ENCODE peak calls at places on chromosomes 4 and X, in eight cellular contexts. S is mammary epithelial cell, G is left lung, A is stomach, D is GM23338, I is astrocyte, J is H9, N is tibial artery. Z is an unnamed sample.
A peak's percentile ranks its signal among the peaks of the same experiment; 100 is the strongest.

GRCh38 chr4:181261279-181261678 is 981.9 kb upstream of the TENM3 start:
- DNase-seq in S (no peak), A (no peak), J (no peak), G (no peak), N (no peak), D (peak; percentile 66), I (peak; percentile 34), Z (no peak)

GRCh38 chr4:185405296-185405999 is 8.8 kb downstream of the ANKRD37 start:
- DNase-seq in J (no peak), A (no peak), G (no peak), S (no peak), I (no peak), N (no peak), D (no peak), Z (no peak)

GRCh38 chr4:77146426-77147399 is 10.3 kb upstream of the CCNG2 start:
- DNase-seq in G (no peak), D (no peak), I (peak; percentile 26), A (no peak), S (peak; percentile 37), N (no peak), J (no peak), Z (no peak)

GRCh38 chr4:44221407-44221806 is 227.2 kb downstream of the KCTD8 start:
- DNase-seq in N (no peak), S (no peak), I (peak; percentile 14), J (no peak), G (no peak), D (no peak), A (no peak), Z (no peak)

GRCh38 chr4:54767376-54767775 is 109.6 kb downstream of the KIT start:
- DNase-seq in S (no peak), D (no peak), N (no peak), G (no peak), I (no peak), J (no peak), A (no peak), Z (no peak)

GRCh38 chr4:165474784-165475705 is 96.2 kb downstream of the CPE start:
- DNase-seq in G (no peak), J (no peak), I (no peak), N (no peak), S (no peak), D (no peak), A (no peak), Z (no peak)

GRCh38 chr4:15031993-15032660 is 29.8 kb downstream of the CPEB2 start:
- DNase-seq in N (no peak), J (no peak), D (no peak), A (no peak), S (peak; percentile 33), G (no peak), I (peak; percentile 51), Z (no peak)

GRCh38 chr4:48653217-48654014 is 126.7 kb downstream of the FRYL start:
- DNase-seq in S (no peak), N (peak; percentile 68), G (no peak), D (peak; percentile 37), A (no peak), J (no peak), I (peak; percentile 84), Z (no peak)

GRCh38 chr4:122602277-122603142 is 18.4 kb downstream of the IL21 start:
- DNase-seq in G (no peak), I (no peak), J (no peak), A (no peak), S (peak; percentile 40), D (peak; percentile 73), N (no peak), Z (no peak)

GRCh38 chrX:40504801-40505605 is 75.8 kb upstream of the ATP6AP2 start:
- DNase-seq in D (peak; percentile 23), N (no peak), I (peak; percentile 93), G (no peak), A (no peak), J (no peak), S (peak; percentile 25), Z (no peak)

GRCh38 chr4:108100827-108101226 is 67.9 kb downstream of the LEF1 start:
- DNase-seq in D (no peak), J (no peak), A (no peak), G (no peak), I (no peak), N (no peak), S (no peak), Z (no peak)

GRCh38 chr4:181504846-181505374 is 738.3 kb upstream of the TENM3 start:
- DNase-seq in N (no peak), S (no peak), D (no peak), J (no peak), A (no peak), I (no peak), G (no peak), Z (no peak)

GRCh38 chrX:44062842-44063241 is 89.7 kb upstream of the NDP start:
- DNase-seq in J (no peak), G (no peak), S (peak; percentile 36), D (no peak), N (no peak), A (no peak), I (no peak), Z (no peak)

GRCh38 chrX:11786862-11787261 is 28.8 kb downstream of the MSL3 start:
- DNase-seq in G (no peak), S (no peak), I (no peak), A (no peak), D (no peak), J (no peak), N (no peak), Z (no peak)

GRCh38 chr4:3717241-3717640 is 48.9 kb upstream of the ADRA2C start:
- DNase-seq in D (no peak), G (peak; percentile 49), I (no peak), S (no peak), A (no peak), J (no peak), N (no peak), Z (no peak)

GRCh38 chrX:139882299-139882698 is 50.6 kb downstream of the ATP11C start:
- DNase-seq in I (no peak), J (no peak), D (no peak), G (no peak), A (no peak), S (no peak), N (no peak), Z (no peak)

GRCh38 chr4:23779839-23780238 is 110.0 kb downstream of the PPARGC1A start:
- DNase-seq in G (peak; percentile 17), D (no peak), S (no peak), A (no peak), J (no peak), I (no peak), N (no peak), Z (no peak)

GRCh38 chr4:23773884-23774636 is 115.8 kb downstream of the PPARGC1A start:
- DNase-seq in G (no peak), S (no peak), I (no peak), N (no peak), A (no peak), J (no peak), D (peak; percentile 36), Z (no peak)

GRCh38 chr4:23779422-23779821 is 110.4 kb downstream of the PPARGC1A start:
- DNase-seq in J (no peak), A (no peak), I (no peak), D (no peak), S (no peak), N (no peak), G (no peak), Z (no peak)

GRCh38 chr4:23774932-23775331 is 114.9 kb downstream of the PPARGC1A start:
- DNase-seq in J (no peak), G (no peak), N (no peak), I (no peak), S (no peak), D (no peak), A (no peak), Z (no peak)

DNA sequence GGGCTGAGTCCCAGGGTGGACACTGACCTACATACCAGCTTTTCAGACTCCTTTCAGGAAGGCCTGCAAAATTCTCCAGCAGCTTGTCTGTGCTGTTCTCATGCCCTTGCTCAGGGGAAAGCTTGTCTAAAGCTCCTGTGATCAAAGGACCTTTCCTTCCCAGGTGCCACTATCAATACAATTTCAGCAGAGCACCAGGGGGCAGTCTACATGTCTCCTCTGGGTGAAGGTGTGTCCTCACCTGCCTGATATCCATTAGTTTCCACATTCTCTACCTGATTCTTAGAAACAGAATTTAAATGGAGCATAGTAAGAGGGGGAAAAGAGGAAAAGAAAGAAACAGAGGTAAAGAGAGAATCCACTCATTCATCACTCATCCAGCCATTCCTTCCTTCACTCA is 114.2 kb downstream of the PPARGC1A start:
- DNase-seq in I (no peak), G (no peak), D (no peak), J (peak; percentile 34), S (peak; percentile 1), A (peak; percentile 45), N (no peak), Z (no peak)
- TF ChIP-seq CTCF in I (no peak), G (no peak), D (peak; percentile 51), J (peak; percentile 43), S (peak; percentile 10), A (peak; percentile 21), N (no peak), Z (no peak)

DNA sequence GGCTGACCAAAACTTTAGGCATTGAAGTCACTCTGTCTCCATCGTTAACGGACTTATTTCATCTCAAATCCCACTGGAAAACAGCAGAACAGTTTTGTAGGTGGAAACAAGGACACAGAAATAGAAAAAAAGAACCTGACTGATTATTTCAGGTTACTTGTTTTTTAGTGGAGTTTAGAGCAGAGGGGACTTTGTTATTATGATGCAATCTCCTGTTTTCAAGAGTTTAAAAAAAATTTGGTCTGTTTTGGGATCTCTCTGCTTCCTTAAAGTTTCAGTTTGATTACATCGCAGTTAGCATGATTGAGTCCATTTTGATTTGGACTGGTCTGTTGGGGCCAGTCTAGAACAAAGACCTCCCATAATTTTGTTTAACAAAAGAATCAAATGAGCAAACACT is 13.6 kb downstream of the PROM1 start:
- DNase-seq in N (no peak), S (no peak), J (no peak), I (no peak), A (no peak), G (no peak), D (no peak), Z (no peak)
- H3K27ac ChIP-seq in N (no peak overlapping the region), S (no peak overlapping the region), J (no peak overlapping the region), I (no peak overlapping the region), A (no peak overlapping the region), G (no peak overlapping the region), D (peak overlapping the region; percentile 33), Z (no peak overlapping the region)

DNA sequence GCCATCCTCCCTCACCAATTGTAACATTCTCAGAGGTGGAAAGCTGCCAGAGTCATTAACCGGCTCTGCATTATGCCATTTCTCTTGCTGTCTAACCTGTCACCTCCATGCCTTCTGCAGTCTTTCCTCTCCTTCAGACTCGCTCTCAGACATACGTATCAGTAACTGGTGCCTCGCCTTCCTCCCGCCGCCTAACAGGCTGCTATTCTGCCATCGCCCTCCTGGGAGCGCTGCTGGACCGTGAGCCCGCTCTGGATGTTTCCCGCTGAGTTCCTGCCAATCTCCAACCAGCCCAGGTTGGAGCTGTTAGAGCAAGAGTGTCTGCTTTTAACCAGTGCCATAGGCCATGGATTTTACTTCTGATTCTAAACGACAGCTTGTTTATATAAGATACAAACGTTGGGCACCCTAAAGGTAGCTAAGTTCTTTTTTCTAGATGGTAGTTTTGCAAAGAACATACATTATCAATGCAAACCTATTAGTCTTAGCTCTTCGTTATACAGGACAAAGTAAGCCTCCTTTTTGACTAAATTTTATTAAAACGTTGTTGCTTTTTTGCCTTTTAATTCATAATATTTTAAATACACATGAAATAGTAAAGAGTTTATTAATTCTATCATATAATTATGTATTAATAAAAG is 59.5 kb upstream of the NEIL3 start:
- DNase-seq in D (peak; percentile 84), I (peak; percentile 33), A (peak; percentile 70), N (peak; percentile 73), S (peak; percentile 58), G (peak; percentile 91), J (peak; percentile 84), Z (peak; percentile 32)
- TF ChIP-seq CTCF in D (peak; percentile 100), I (peak; percentile 93), A (peak; percentile 62), N (peak; percentile 83), S (peak; percentile 99), G (peak; percentile 85), J (peak; percentile 98), Z (peak; percentile 43)

GRCh38 chrX:20802036-20802435 is 535.3 kb upstream of the RPS6KA3 start:
- DNase-seq in J (no peak), N (no peak), I (no peak), A (no peak), S (peak; percentile 70), G (no peak), D (no peak), Z (no peak)
- H3K27ac ChIP-seq in J (no peak overlapping the region), N (no peak overlapping the region), I (no peak overlapping the region), A (no peak overlapping the region), S (no peak overlapping the region), G (no peak overlapping the region), D (no peak overlapping the region), Z (no peak overlapping the region)

Z was measured in breast epithelium.